ENCODE peak calls at places on chromosomes 11 and 22, in five cellular contexts. F, S, L, D and H are unnamed samples.

GRCh38 chr22:38973289-38974169 is 8.6 kb upstream of the APOBEC3B start:
- DNase-seq in S (peak; percentile 25), D (peak; percentile 47), L (no peak), F (peak; percentile 62), H (peak; percentile 82)

GRCh38 chr22:49975543-49976389 is 15.2 kb downstream of the PIM3 start:
- DNase-seq in L (peak; percentile 74), D (no peak), S (no peak), F (peak; percentile 9), H (no peak)

GRCh38 chr22:37196539-37197450 is 8.7 kb upstream of the C1QTNF6 start:
- DNase-seq in F (no peak), D (no peak), L (no peak), S (no peak), H (no peak)

GRCh38 chr22:30286813-30287625 is 2.3 kb downstream of the CASTOR1 start:
- DNase-seq in D (peak; percentile 38), F (peak; percentile 71), S (peak; percentile 93), L (peak; percentile 93), H (no peak)

GRCh38 chr11:12143461-12144258 is 33.3 kb downstream of the MICAL2 start:
- DNase-seq in F (no peak), D (no peak), L (no peak), S (no peak), H (no peak)

GRCh38 chr22:29704528-29705285 is 15.1 kb upstream of the CABP7 start:
- DNase-seq in F (peak; percentile 46), L (no peak), S (no peak), D (peak; percentile 54), H (no peak)

GRCh38 chr11:7576671-7577225 is 62.9 kb downstream of the PPFIBP2 start:
- DNase-seq in F (no peak), S (no peak), L (no peak), D (no peak), H (no peak)

GRCh38 chr11:122655527-122656072 is at the start of gene UBASH3B:
- DNase-seq in F (peak; percentile 67), S (peak; percentile 65), L (peak; percentile 76), D (no peak), H (peak; percentile 94)

GRCh38 chr11:129331217-129331616 is 44.4 kb upstream of the BARX2 start:
- DNase-seq in F (no peak), L (no peak), D (no peak), S (no peak), H (no peak)

GRCh38 chr11:45060707-45061106 is 85.7 kb upstream of the PRDM11 start:
- DNase-seq in L (no peak), S (no peak), F (no peak), D (no peak), H (no peak)

GRCh38 chr11:118462178-118462577 is 25.9 kb downstream of the KMT2A start:
- DNase-seq in F (no peak), L (no peak), S (no peak), D (no peak), H (no peak)

GRCh38 chr11:7563269-7563668 is 49.5 kb downstream of the PPFIBP2 start:
- DNase-seq in L (no peak), S (no peak), D (no peak), F (no peak), H (no peak)

GRCh38 chr11:62545437-62546243 is 966 bp downstream of the AHNAK start:
- DNase-seq in F (no peak), S (no peak), D (no peak), L (peak; percentile 67), H (peak; percentile 97)

GRCh38 chr22:46596032-46596441 is 24.1 kb upstream of the GRAMD4 start:
- DNase-seq in F (no peak), L (no peak), D (no peak), S (no peak), H (no peak)

GRCh38 chr11:64592234-64592615 is 1.2 kb downstream of the SLC22A12 start:
- DNase-seq in F (no peak), S (no peak), L (no peak), D (no peak), H (no peak)

GRCh38 chr11:83024270-83024854 is 47.3 kb downstream of the RAB30 start:
- DNase-seq in S (no peak), F (no peak), D (no peak), L (no peak), H (no peak)

GRCh38 chr22:28594784-28595324 is 84.8 kb downstream of the TTC28 start:
- DNase-seq in D (peak; percentile 55), L (no peak), F (no peak), S (no peak), H (no peak)

GRCh38 chr11:65150513-65151271 is 16.4 kb upstream of the SYVN1 start:
- DNase-seq in L (peak; percentile 38), D (no peak), F (no peak), S (peak; percentile 25), H (peak; percentile 93)

GRCh38 chr11:80414766-80415165 is 973.9 kb upstream of the TENM4 start:
- DNase-seq in S (no peak), F (no peak), L (no peak), D (no peak), H (no peak)

GRCh38 chr11:22521226-22521625 is 104.4 kb downstream of the FANCF start:
- DNase-seq in L (no peak), S (no peak), F (no peak), D (no peak), H (no peak)

GRCh38 chr11:129287920-129288319 is 87.7 kb upstream of the BARX2 start:
- DNase-seq in S (no peak), D (no peak), L (no peak), F (no peak), H (no peak)

GRCh38 chr22:38715176-38715764 is 9.5 kb downstream of the GTPBP1 start:
- DNase-seq in S (no peak), D (no peak), F (no peak), L (no peak), H (no peak)

GRCh38 chr11:118068206-118068944 is 8.5 kb upstream of the TMPRSS4 start:
- DNase-seq in D (no peak), F (no peak), S (no peak), L (no peak), H (no peak)

GRCh38 chr22:28637225-28637624 is 42.4 kb downstream of the TTC28 start:
- DNase-seq in S (no peak), L (no peak), F (no peak), D (no peak), H (no peak)

GRCh38 chr11:59171508-59172322 is at the start of gene DTX4:
- DNase-seq in L (peak; percentile 91), D (peak; percentile 74), F (peak; percentile 96), S (peak; percentile 89), H (peak; percentile 97)

GRCh38 chr11:65539401-65540289 is 14.8 kb downstream of the SCYL1 start:
- DNase-seq in D (peak; percentile 23), S (no peak), L (no peak), F (peak; percentile 17), H (no peak)

GRCh38 chr22:19903031-19903430 is 38.5 kb upstream of the COMT start:
- DNase-seq in F (no peak), D (no peak), L (no peak), S (no peak), H (no peak)

GRCh38 chr22:40534379-40535188 is 101.9 kb downstream of the MRTFA start:
- DNase-seq in F (no peak), S (no peak), L (no peak), D (no peak), H (no peak)